ENCODE peak calls at places on chromosome 18, in seven cellular contexts. One of them, this sample, is unnamed.

GRCh38 chr18:8976606-8977005 is 125.9 kb upstream of the NDUFV2 start:
- DNase-seq in activated effector memory CD4-positive, alpha-beta T cell treated with anti-CD3 and anti-CD28 coated beads, Interleukin-2, amount 50 U/mL, for 16 hours: no peak
- DNase-seq in tibial artery: no peak
- DNase-seq in H7: no peak
- DNase-seq in mucosa of descending colon: no peak
- DNase-seq in hypothalamus: no peak
- DNase-seq in HEK293T: no peak
- DNase-seq in this sample: no peak

GRCh38 chr18:5455644-5456043 is 88.2 kb downstream of the EPB41L3 start:
- DNase-seq in mucosa of descending colon: no peak
- DNase-seq in H7: no peak
- DNase-seq in activated effector memory CD4-positive, alpha-beta T cell treated with anti-CD3 and anti-CD28 coated beads, Interleukin-2, amount 50 U/mL, for 16 hours: no peak
- DNase-seq in tibial artery: no peak
- DNase-seq in hypothalamus: no peak
- DNase-seq in HEK293T: no peak
- DNase-seq in this sample: no peak

GRCh38 chr18:73639788-73640187 is 507.8 kb downstream of the FBXO15 start:
- DNase-seq in HEK293T: no peak
- DNase-seq in H7: no peak
- DNase-seq in hypothalamus: no peak
- DNase-seq in tibial artery: no peak
- DNase-seq in activated effector memory CD4-positive, alpha-beta T cell treated with anti-CD3 and anti-CD28 coated beads, Interleukin-2, amount 50 U/mL, for 16 hours: no peak
- DNase-seq in mucosa of descending colon: no peak
- DNase-seq in this sample: no peak

GRCh38 chr18:77249583-77250500 is at the start of gene GALR1:
- DNase-seq in activated effector memory CD4-positive, alpha-beta T cell treated with anti-CD3 and anti-CD28 coated beads, Interleukin-2, amount 50 U/mL, for 16 hours: no peak
- DNase-seq in hypothalamus: no peak
- DNase-seq in mucosa of descending colon: no peak
- DNase-seq in H7: peak
- DNase-seq in HEK293T: no peak
- DNase-seq in tibial artery: no peak
- DNase-seq in this sample: peak

GRCh38 chr18:46283268-46283667 is 179.1 kb downstream of the HAUS1 start:
- DNase-seq in HEK293T: no peak
- DNase-seq in tibial artery: no peak
- DNase-seq in hypothalamus: no peak
- DNase-seq in mucosa of descending colon: no peak
- DNase-seq in H7: no peak
- DNase-seq in activated effector memory CD4-positive, alpha-beta T cell treated with anti-CD3 and anti-CD28 coated beads, Interleukin-2, amount 50 U/mL, for 16 hours: no peak
- DNase-seq in this sample: no peak

GRCh38 chr18:3596324-3597158 is 146.6 kb downstream of the TGIF1 start:
- DNase-seq in mucosa of descending colon: peak
- DNase-seq in tibial artery: no peak
- DNase-seq in HEK293T: no peak
- DNase-seq in activated effector memory CD4-positive, alpha-beta T cell treated with anti-CD3 and anti-CD28 coated beads, Interleukin-2, amount 50 U/mL, for 16 hours: peak
- DNase-seq in H7: no peak
- DNase-seq in hypothalamus: peak
- DNase-seq in this sample: no peak

GRCh38 chr18:48885951-48886400 is 64.8 kb downstream of the SMAD7 start:
- DNase-seq in H7: no peak
- DNase-seq in activated effector memory CD4-positive, alpha-beta T cell treated with anti-CD3 and anti-CD28 coated beads, Interleukin-2, amount 50 U/mL, for 16 hours: peak
- DNase-seq in mucosa of descending colon: no peak
- DNase-seq in hypothalamus: no peak
- DNase-seq in tibial artery: peak
- DNase-seq in HEK293T: no peak
- DNase-seq in this sample: no peak

GRCh38 chr18:55142413-55142812 is 183.2 kb upstream of the CCDC68 start:
- DNase-seq in HEK293T: no peak
- DNase-seq in mucosa of descending colon: no peak
- DNase-seq in H7: no peak
- DNase-seq in activated effector memory CD4-positive, alpha-beta T cell treated with anti-CD3 and anti-CD28 coated beads, Interleukin-2, amount 50 U/mL, for 16 hours: no peak
- DNase-seq in tibial artery: no peak
- DNase-seq in hypothalamus: no peak
- DNase-seq in this sample: no peak

GRCh38 chr18:29147944-29148343 is 971.0 kb upstream of the CDH2 start:
- DNase-seq in activated effector memory CD4-positive, alpha-beta T cell treated with anti-CD3 and anti-CD28 coated beads, Interleukin-2, amount 50 U/mL, for 16 hours: no peak
- DNase-seq in mucosa of descending colon: no peak
- DNase-seq in HEK293T: peak
- DNase-seq in tibial artery: no peak
- DNase-seq in H7: no peak
- DNase-seq in hypothalamus: no peak
- DNase-seq in this sample: peak

GRCh38 chr18:44715841-44716240 is 35.2 kb downstream of the SETBP1 start:
- DNase-seq in H7: no peak
- DNase-seq in tibial artery: no peak
- DNase-seq in activated effector memory CD4-positive, alpha-beta T cell treated with anti-CD3 and anti-CD28 coated beads, Interleukin-2, amount 50 U/mL, for 16 hours: no peak
- DNase-seq in hypothalamus: no peak
- DNase-seq in mucosa of descending colon: no peak
- DNase-seq in HEK293T: no peak
- DNase-seq in this sample: peak

GRCh38 chr18:50819027-50819726 is 639 bp downstream of the MRO start:
- DNase-seq in mucosa of descending colon: peak
- DNase-seq in hypothalamus: no peak
- DNase-seq in HEK293T: peak
- DNase-seq in activated effector memory CD4-positive, alpha-beta T cell treated with anti-CD3 and anti-CD28 coated beads, Interleukin-2, amount 50 U/mL, for 16 hours: no peak
- DNase-seq in tibial artery: peak
- DNase-seq in H7: peak
- DNase-seq in this sample: peak

GRCh38 chr18:36419188-36419912 is 121.8 kb downstream of the FHOD3 start:
- DNase-seq in mucosa of descending colon: no peak
- DNase-seq in H7: no peak
- DNase-seq in activated effector memory CD4-positive, alpha-beta T cell treated with anti-CD3 and anti-CD28 coated beads, Interleukin-2, amount 50 U/mL, for 16 hours: no peak
- DNase-seq in tibial artery: no peak
- DNase-seq in hypothalamus: no peak
- DNase-seq in HEK293T: no peak
- DNase-seq in this sample: no peak

GRCh38 chr18:40708726-40709125 is 1246.3 kb upstream of the PIK3C3 start:
- DNase-seq in hypothalamus: no peak
- DNase-seq in activated effector memory CD4-positive, alpha-beta T cell treated with anti-CD3 and anti-CD28 coated beads, Interleukin-2, amount 50 U/mL, for 16 hours: no peak
- DNase-seq in mucosa of descending colon: no peak
- DNase-seq in H7: no peak
- DNase-seq in tibial artery: no peak
- DNase-seq in HEK293T: no peak
- DNase-seq in this sample: no peak

GRCh38 chr18:78160961-78161656 is 818.5 kb upstream of the SALL3 start:
- DNase-seq in hypothalamus: no peak
- DNase-seq in HEK293T: no peak
- DNase-seq in mucosa of descending colon: no peak
- DNase-seq in H7: no peak
- DNase-seq in tibial artery: no peak
- DNase-seq in activated effector memory CD4-positive, alpha-beta T cell treated with anti-CD3 and anti-CD28 coated beads, Interleukin-2, amount 50 U/mL, for 16 hours: no peak
- DNase-seq in this sample: no peak

GRCh38 chr18:24968233-24968775 is 383.7 kb downstream of the ZNF521 start:
- DNase-seq in H7: no peak
- DNase-seq in tibial artery: no peak
- DNase-seq in activated effector memory CD4-positive, alpha-beta T cell treated with anti-CD3 and anti-CD28 coated beads, Interleukin-2, amount 50 U/mL, for 16 hours: no peak
- DNase-seq in hypothalamus: no peak
- DNase-seq in mucosa of descending colon: no peak
- DNase-seq in HEK293T: no peak
- DNase-seq in this sample: no peak

GRCh38 chr18:10140928-10141327 is 227.1 kb downstream of the VAPA start:
- DNase-seq in tibial artery: no peak
- DNase-seq in hypothalamus: no peak
- DNase-seq in H7: no peak
- DNase-seq in mucosa of descending colon: peak
- DNase-seq in HEK293T: no peak
- DNase-seq in activated effector memory CD4-positive, alpha-beta T cell treated with anti-CD3 and anti-CD28 coated beads, Interleukin-2, amount 50 U/mL, for 16 hours: no peak
- DNase-seq in this sample: no peak

GRCh38 chr18:35267161-35267651 is 22.8 kb downstream of the ZSCAN30 start:
- DNase-seq in mucosa of descending colon: peak
- DNase-seq in tibial artery: peak
- DNase-seq in activated effector memory CD4-positive, alpha-beta T cell treated with anti-CD3 and anti-CD28 coated beads, Interleukin-2, amount 50 U/mL, for 16 hours: peak
- DNase-seq in H7: peak
- DNase-seq in HEK293T: no peak
- DNase-seq in hypothalamus: peak
- DNase-seq in this sample: peak

GRCh38 chr18:604771-605170 is 8.0 kb downstream of the CLUL1 start:
- DNase-seq in activated effector memory CD4-positive, alpha-beta T cell treated with anti-CD3 and anti-CD28 coated beads, Interleukin-2, amount 50 U/mL, for 16 hours: no peak
- DNase-seq in H7: no peak
- DNase-seq in hypothalamus: no peak
- DNase-seq in tibial artery: no peak
- DNase-seq in HEK293T: no peak
- DNase-seq in mucosa of descending colon: no peak
- DNase-seq in this sample: no peak

GRCh38 chr18:33113421-33113820 is 327.1 kb downstream of the CCDC178 start:
- DNase-seq in hypothalamus: no peak
- DNase-seq in H7: no peak
- DNase-seq in HEK293T: no peak
- DNase-seq in activated effector memory CD4-positive, alpha-beta T cell treated with anti-CD3 and anti-CD28 coated beads, Interleukin-2, amount 50 U/mL, for 16 hours: no peak
- DNase-seq in mucosa of descending colon: no peak
- DNase-seq in tibial artery: no peak
- DNase-seq in this sample: no peak

GRCh38 chr18:11859903-11860407 is 8.7 kb downstream of the CHMP1B start:
- DNase-seq in mucosa of descending colon: no peak
- DNase-seq in activated effector memory CD4-positive, alpha-beta T cell treated with anti-CD3 and anti-CD28 coated beads, Interleukin-2, amount 50 U/mL, for 16 hours: no peak
- DNase-seq in H7: no peak
- DNase-seq in HEK293T: no peak
- DNase-seq in tibial artery: no peak
- DNase-seq in hypothalamus: no peak
- DNase-seq in this sample: no peak

GRCh38 chr18:46324556-46324955 is 220.4 kb downstream of the HAUS1 start:
- DNase-seq in tibial artery: no peak
- DNase-seq in mucosa of descending colon: no peak
- DNase-seq in activated effector memory CD4-positive, alpha-beta T cell treated with anti-CD3 and anti-CD28 coated beads, Interleukin-2, amount 50 U/mL, for 16 hours: no peak
- DNase-seq in HEK293T: peak
- DNase-seq in H7: peak
- DNase-seq in hypothalamus: no peak
- DNase-seq in this sample: peak

GRCh38 chr18:41060967-41061366 is 894.1 kb upstream of the PIK3C3 start:
- DNase-seq in activated effector memory CD4-positive, alpha-beta T cell treated with anti-CD3 and anti-CD28 coated beads, Interleukin-2, amount 50 U/mL, for 16 hours: no peak
- DNase-seq in hypothalamus: no peak
- DNase-seq in HEK293T: no peak
- DNase-seq in H7: no peak
- DNase-seq in mucosa of descending colon: no peak
- DNase-seq in tibial artery: no peak
- DNase-seq in this sample: no peak

GRCh38 chr18:8106603-8107002 is 502.6 kb upstream of the RAB12 start:
- DNase-seq in hypothalamus: no peak
- DNase-seq in HEK293T: no peak
- DNase-seq in tibial artery: no peak
- DNase-seq in activated effector memory CD4-positive, alpha-beta T cell treated with anti-CD3 and anti-CD28 coated beads, Interleukin-2, amount 50 U/mL, for 16 hours: no peak
- DNase-seq in mucosa of descending colon: no peak
- DNase-seq in H7: no peak
- DNase-seq in this sample: no peak

GRCh38 chr18:13464432-13465125 is 246.0 kb downstream of the LDLRAD4 start:
- DNase-seq in activated effector memory CD4-positive, alpha-beta T cell treated with anti-CD3 and anti-CD28 coated beads, Interleukin-2, amount 50 U/mL, for 16 hours: peak
- DNase-seq in mucosa of descending colon: peak
- DNase-seq in H7: no peak
- DNase-seq in hypothalamus: no peak
- DNase-seq in HEK293T: no peak
- DNase-seq in tibial artery: peak
- DNase-seq in this sample: no peak

GRCh38 chr18:48819276-48819675 is 131.5 kb downstream of the SMAD7 start:
- DNase-seq in activated effector memory CD4-positive, alpha-beta T cell treated with anti-CD3 and anti-CD28 coated beads, Interleukin-2, amount 50 U/mL, for 16 hours: no peak
- DNase-seq in hypothalamus: no peak
- DNase-seq in tibial artery: peak
- DNase-seq in HEK293T: no peak
- DNase-seq in H7: no peak
- DNase-seq in mucosa of descending colon: no peak
- DNase-seq in this sample: no peak

GRCh38 chr18:58490238-58490637 is 138.7 kb downstream of the ALPK2 start:
- DNase-seq in hypothalamus: no peak
- DNase-seq in HEK293T: no peak
- DNase-seq in activated effector memory CD4-positive, alpha-beta T cell treated with anti-CD3 and anti-CD28 coated beads, Interleukin-2, amount 50 U/mL, for 16 hours: no peak
- DNase-seq in H7: no peak
- DNase-seq in mucosa of descending colon: peak
- DNase-seq in tibial artery: no peak
- DNase-seq in this sample: no peak

GRCh38 chr18:48927286-48928080 is 23.3 kb downstream of the SMAD7 start:
- DNase-seq in tibial artery: no peak
- DNase-seq in activated effector memory CD4-positive, alpha-beta T cell treated with anti-CD3 and anti-CD28 coated beads, Interleukin-2, amount 50 U/mL, for 16 hours: no peak
- DNase-seq in hypothalamus: no peak
- DNase-seq in HEK293T: no peak
- DNase-seq in mucosa of descending colon: peak
- DNase-seq in H7: no peak
- DNase-seq in this sample: no peak

GRCh38 chr18:49096021-49096420 is 145.3 kb upstream of the SMAD7 start:
- DNase-seq in activated effector memory CD4-positive, alpha-beta T cell treated with anti-CD3 and anti-CD28 coated beads, Interleukin-2, amount 50 U/mL, for 16 hours: no peak
- DNase-seq in tibial artery: no peak
- DNase-seq in hypothalamus: no peak
- DNase-seq in H7: no peak
- DNase-seq in HEK293T: no peak
- DNase-seq in mucosa of descending colon: no peak
- DNase-seq in this sample: no peak

GRCh38 chr18:56316727-56317126 is 321.7 kb downstream of the TXNL1 start:
- DNase-seq in tibial artery: no peak
- DNase-seq in mucosa of descending colon: no peak
- DNase-seq in activated effector memory CD4-positive, alpha-beta T cell treated with anti-CD3 and anti-CD28 coated beads, Interleukin-2, amount 50 U/mL, for 16 hours: no peak
- DNase-seq in HEK293T: no peak
- DNase-seq in hypothalamus: no peak
- DNase-seq in H7: no peak
- DNase-seq in this sample: no peak

GRCh38 chr18:55539240-55539639 is 48.8 kb downstream of the TCF4 start:
- DNase-seq in H7: no peak
- DNase-seq in mucosa of descending colon: no peak
- DNase-seq in tibial artery: no peak
- DNase-seq in activated effector memory CD4-positive, alpha-beta T cell treated with anti-CD3 and anti-CD28 coated beads, Interleukin-2, amount 50 U/mL, for 16 hours: no peak
- DNase-seq in HEK293T: no peak
- DNase-seq in hypothalamus: no peak
- DNase-seq in this sample: no peak

GRCh38 chr18:36296591-36297418 is 708 bp upstream of the FHOD3 start:
- DNase-seq in tibial artery: peak
- DNase-seq in HEK293T: peak
- DNase-seq in mucosa of descending colon: peak
- DNase-seq in hypothalamus: peak
- DNase-seq in activated effector memory CD4-positive, alpha-beta T cell treated with anti-CD3 and anti-CD28 coated beads, Interleukin-2, amount 50 U/mL, for 16 hours: no peak
- DNase-seq in H7: peak
- DNase-seq in this sample: peak

GRCh38 chr18:37769846-37770245 is 204.2 kb upstream of the CELF4 start:
- DNase-seq in H7: no peak
- DNase-seq in activated effector memory CD4-positive, alpha-beta T cell treated with anti-CD3 and anti-CD28 coated beads, Interleukin-2, amount 50 U/mL, for 16 hours: no peak
- DNase-seq in hypothalamus: no peak
- DNase-seq in mucosa of descending colon: no peak
- DNase-seq in tibial artery: no peak
- DNase-seq in HEK293T: no peak
- DNase-seq in this sample: no peak

GRCh38 chr18:13570856-13571495 is 155.4 kb downstream of the FAM210A start:
- DNase-seq in tibial artery: peak
- DNase-seq in HEK293T: no peak
- DNase-seq in H7: no peak
- DNase-seq in hypothalamus: no peak
- DNase-seq in activated effector memory CD4-positive, alpha-beta T cell treated with anti-CD3 and anti-CD28 coated beads, Interleukin-2, amount 50 U/mL, for 16 hours: no peak
- DNase-seq in mucosa of descending colon: no peak
- DNase-seq in this sample: no peak

This sample was measured in iPS-NIHi11.